ENCODE peak calls at places on chromosomes 12 and 14, in six cellular contexts. S is adipocyte, G is uterus, J is PC-3, B is BE2C, X is testis. L is an unnamed sample.
A peak's percentile ranks its signal among the peaks of the same experiment; 100 is the strongest.

GRCh38 chr12:10001141-10001778 is 2.3 kb upstream of the CLEC1B start:
- DNase-seq in B (no peak), G (no peak), J (no peak), X (no peak), S (peak; percentile 16), L (no peak)

GRCh38 chr12:130351331-130351730 is 13.6 kb downstream of the PIWIL1 start:
- DNase-seq in S (no peak), B (no peak), G (no peak), X (no peak), J (no peak), L (no peak)

GRCh38 chr12:49420556-49420955 is 53.3 kb downstream of the SPATS2 start:
- DNase-seq in B (no peak), J (no peak), S (no peak), G (no peak), X (no peak), L (no peak)

GRCh38 chr12:46437411-46437810 is 64.8 kb upstream of the SLC38A2 start:
- DNase-seq in J (no peak), S (no peak), G (no peak), B (no peak), X (no peak), L (no peak)

GRCh38 chr12:109393437-109394345 is 46.0 kb downstream of the MYO1H start:
- DNase-seq in B (peak; percentile 44), S (peak; percentile 90), X (peak; percentile 67), G (peak; percentile 30), J (peak; percentile 85), L (peak; percentile 10)

GRCh38 chr14:50399251-50400032 is 2.8 kb upstream of the CDKL1 start:
- DNase-seq in J (peak; percentile 66), G (peak; percentile 38), S (peak; percentile 63), X (peak; percentile 32), B (peak; percentile 57), L (peak; percentile 44)

GRCh38 chr14:94975366-94975765 is 182.0 kb downstream of the DICER1 start:
- DNase-seq in X (no peak), B (no peak), G (no peak), J (no peak), S (no peak), L (no peak)

GRCh38 chr12:57176846-57177245 is 29.4 kb upstream of the LRP1-AS start:
- DNase-seq in G (no peak), S (no peak), B (no peak), X (no peak), J (peak; percentile 36), L (no peak)

GRCh38 chr14:65226824-65227604 is 124.7 kb upstream of the MAX start:
- DNase-seq in J (peak; percentile 94), G (no peak), B (no peak), S (peak; percentile 80), X (no peak), L (peak; percentile 39)

GRCh38 chr12:105671720-105672119 is 341.2 kb downstream of the C12orf75 start:
- DNase-seq in J (no peak), G (no peak), S (peak; percentile 44), B (no peak), X (no peak), L (no peak)

DNA sequence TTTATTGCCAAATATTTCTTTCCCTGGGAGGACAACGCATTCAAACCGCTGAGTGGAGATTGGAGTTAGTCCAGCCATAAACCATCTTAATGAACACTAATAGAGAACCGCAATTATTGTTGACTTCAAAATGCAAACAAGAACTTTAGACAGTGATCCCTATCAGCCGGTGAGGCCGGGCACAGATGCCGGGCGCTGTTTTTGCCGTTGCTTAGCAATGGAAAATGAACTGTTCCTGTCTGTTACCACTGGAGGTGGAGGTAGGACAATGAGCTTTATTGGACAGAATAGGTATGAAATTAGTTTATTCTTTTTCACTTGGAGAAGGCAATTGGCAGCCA is 216.8 kb downstream of the TTC8 start:
- DNase-seq in X (peak; percentile 40), S (no peak), G (no peak), J (peak; percentile 78), B (peak; percentile 73), L (peak; percentile 75)
- H3K4me3 ChIP-seq in X (peak overlapping the region; percentile 51), S (peak overlapping the region; percentile 71), G (peak overlapping the region; percentile 31), J (peak overlapping the region; percentile 66), B (peak overlapping the region; percentile 67), L (no peak overlapping the region)

DNA sequence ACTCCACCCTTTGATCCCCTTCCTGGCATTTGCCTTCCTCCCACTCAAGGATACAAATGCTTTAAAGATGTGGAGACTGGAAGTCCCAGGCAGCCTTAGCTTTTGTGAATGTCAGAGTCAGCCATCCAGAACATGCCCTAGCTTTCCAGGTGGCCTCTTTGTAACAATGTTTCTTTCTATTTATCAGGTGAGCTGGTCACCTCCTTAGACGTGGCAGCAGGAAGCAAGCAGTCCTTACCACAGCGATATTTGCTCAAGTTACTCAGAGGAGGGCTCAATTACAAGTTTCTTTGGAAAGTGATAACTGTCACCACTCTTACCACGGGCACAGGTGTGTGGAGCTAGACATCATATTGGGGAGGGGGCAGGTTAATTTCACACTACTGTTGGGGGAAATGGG is 4.8 kb downstream of the GALNT6 start:
- DNase-seq in B (no peak), X (no peak), J (peak; percentile 90), G (no peak), S (no peak), L (no peak)
- H3K4me1 ChIP-seq in B (peaks cover 30% of the 10 kb centered on the region), X (no peaks in the 10 kb centered on the region), J (peaks cover 95% of the 10 kb centered on the region), G (no peaks in the 10 kb centered on the region), S (peaks cover 14% of the 10 kb centered on the region), L (no peaks in the 10 kb centered on the region)

GRCh38 chr14:38255408-38255672 is 553 bp downstream of the CLEC14A start:
- DNase-seq in S (no peak), B (no peak), J (no peak), G (no peak), X (peak; percentile 15), L (peak; percentile 69)
- H3K4me3 ChIP-seq in S (peak overlapping the region; percentile 68), B (no peak overlapping the region), J (no peak overlapping the region), G (peak overlapping the region; percentile 38), X (peak overlapping the region; percentile 51), L (peak overlapping the region; percentile 23)

DNA sequence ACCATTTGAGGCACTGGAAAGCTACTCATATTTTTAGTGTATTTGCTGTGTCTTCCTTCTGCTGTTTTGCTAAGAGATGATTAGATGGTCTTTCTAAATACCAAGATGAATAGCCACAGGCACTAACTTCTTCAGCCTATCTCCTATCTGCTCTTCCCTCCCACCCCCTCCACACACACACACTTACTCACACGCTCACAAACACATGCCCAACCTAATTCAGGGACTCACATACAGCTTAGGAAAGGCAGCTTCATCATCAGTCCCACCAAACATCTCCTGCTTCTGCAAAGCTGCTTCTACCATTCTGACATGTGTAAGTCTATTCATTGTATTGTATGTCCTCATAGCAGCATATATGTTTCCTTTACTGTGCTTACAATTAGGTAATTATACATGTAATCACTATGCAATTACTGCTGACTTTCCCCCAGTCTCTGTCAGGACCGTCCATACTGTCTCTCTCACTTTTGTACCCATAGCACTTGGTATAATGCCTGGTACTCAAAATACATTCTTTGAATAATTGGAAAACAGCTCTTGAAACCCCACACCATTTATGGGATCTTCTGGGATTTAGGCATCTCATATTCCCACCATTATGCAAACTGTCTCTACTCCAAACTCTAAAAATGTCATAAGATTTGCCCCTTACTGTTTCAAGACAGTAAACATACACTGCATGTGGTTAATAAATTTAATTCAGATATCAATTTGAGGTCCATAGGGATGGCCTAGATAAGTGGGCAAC is 83.3 kb upstream of the HIF1A start:
- DNase-seq in G (no peak), X (no peak), J (no peak), B (no peak), S (peak; percentile 37), L (no peak)
- H3K4me1 ChIP-seq in G (no peaks in the 10 kb centered on the region), X (peaks cover 10% of the 10 kb centered on the region), J (peaks cover 42% of the 10 kb centered on the region), B (peaks cover 27% of the 10 kb centered on the region), S (peaks cover 57% of the 10 kb centered on the region), L (no peaks in the 10 kb centered on the region)

GRCh38 chr12:79547735-79548347 is 142.9 kb downstream of the PAWR start:
- DNase-seq in S (peak; percentile 85), X (peak; percentile 64), J (peak; percentile 91), G (no peak), B (peak; percentile 39), L (no peak)
- H3K4me3 ChIP-seq in S (no peak overlapping the region), X (no peak overlapping the region), J (peak overlapping the region; percentile 47), G (no peak overlapping the region), B (no peak overlapping the region), L (no peak overlapping the region)

GRCh38 chr14:76152333-76152681 is 585 bp downstream of the GPATCH2L start:
- DNase-seq in S (peak; percentile 95), G (peak; percentile 42), J (peak; percentile 80), B (peak; percentile 73), X (peak; percentile 62), L (peak; percentile 32)
- H3K4me1 ChIP-seq in S (peaks cover 46% of the 10 kb centered on the region), G (peaks cover 14% of the 10 kb centered on the region), J (peaks cover 51% of the 10 kb centered on the region), B (peaks cover 3% of the 10 kb centered on the region), X (peaks cover 22% of the 10 kb centered on the region), L (peaks cover 9% of the 10 kb centered on the region)

DNA sequence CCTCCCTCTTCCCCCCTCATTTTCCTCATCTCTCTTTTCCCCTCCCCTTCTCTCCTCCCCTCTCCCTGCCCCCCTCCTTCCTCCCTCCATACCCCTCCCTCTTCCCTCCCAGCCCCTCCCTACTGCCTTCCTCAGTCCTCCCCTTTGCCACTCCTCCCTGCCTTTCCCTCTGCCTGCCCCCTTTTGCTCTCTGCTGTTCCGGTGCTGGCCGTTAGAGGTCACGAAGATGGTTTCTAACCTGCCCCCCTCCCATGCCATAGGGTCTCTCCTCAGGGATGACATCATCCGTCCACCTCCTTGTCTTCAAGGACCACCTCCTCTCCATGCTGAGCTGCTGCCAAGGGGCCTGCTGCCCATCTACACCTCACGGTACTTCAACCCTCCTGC is 2.5 kb downstream of the MEG3 start:
- DNase-seq in S (no peak), G (no peak), X (no peak), B (peak; percentile 60), J (no peak), L (peak; percentile 17)
- H3K4me3 ChIP-seq in S (no peak overlapping the region), G (no peak overlapping the region), X (no peak overlapping the region), B (peak overlapping the region; percentile 92), J (no peak overlapping the region), L (no peak overlapping the region)

GRCh38 chr14:76963366-76963765 is 65.1 kb downstream of the IRF2BPL start:
- DNase-seq in J (no peak), B (no peak), G (no peak), S (no peak), X (no peak), L (no peak)

GRCh38 chr14:76958975-76959710 is 69.4 kb downstream of the IRF2BPL start:
- DNase-seq in G (no peak), X (no peak), B (peak; percentile 80), S (peak; percentile 70), J (peak; percentile 57), L (no peak)

GRCh38 chr14:76964695-76965094 is 63.8 kb downstream of the IRF2BPL start:
- DNase-seq in S (no peak), J (no peak), G (no peak), X (no peak), B (no peak), L (no peak)

GRCh38 chr14:76962303-76962660 is 66.2 kb downstream of the IRF2BPL start:
- DNase-seq in B (no peak), S (peak; percentile 51), J (no peak), X (no peak), G (no peak), L (no peak)

DNA sequence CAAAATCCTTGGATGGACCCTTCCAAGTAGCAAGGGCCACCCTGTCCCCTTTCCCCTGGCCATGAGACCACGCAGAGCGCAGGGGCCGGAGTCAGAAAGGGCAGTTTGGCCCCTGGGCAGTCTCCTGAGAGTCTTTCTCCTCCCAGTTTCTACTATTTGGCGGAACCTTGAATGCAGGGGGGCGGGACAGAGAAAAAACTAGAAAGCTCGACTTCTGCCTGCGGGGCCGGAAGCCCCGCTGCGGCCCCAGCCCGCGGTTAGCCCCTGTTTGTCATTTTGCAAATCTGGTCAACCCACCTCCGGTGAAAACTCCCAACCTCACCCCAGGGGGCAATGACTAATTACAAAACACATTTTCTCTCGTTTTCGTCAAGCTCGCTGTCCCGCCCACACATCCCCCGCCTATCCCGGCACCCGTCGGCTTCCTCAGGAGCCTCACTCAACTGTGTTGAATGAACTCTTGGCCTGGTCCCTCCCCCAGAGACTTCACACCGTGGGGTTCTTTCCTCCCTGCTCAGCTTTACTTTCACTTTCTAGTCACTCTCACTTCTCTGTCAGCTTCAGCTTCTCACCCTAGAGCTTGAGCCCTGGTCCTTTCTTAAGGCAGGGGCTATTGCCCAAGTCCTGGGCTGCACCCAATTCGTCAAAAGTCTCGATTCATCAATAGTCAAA is 66.7 kb downstream of the IRF2BPL start:
- DNase-seq in G (peak; percentile 84), S (peak; percentile 86), B (peak; percentile 49), J (peak; percentile 99), X (peak; percentile 88), L (no peak)
- H3K4me1 ChIP-seq in G (no peaks in the 10 kb centered on the region), S (peaks cover 26% of the 10 kb centered on the region), B (peaks cover 40% of the 10 kb centered on the region), J (peaks cover 54% of the 10 kb centered on the region), X (peaks cover 25% of the 10 kb centered on the region), L (peaks cover 23% of the 10 kb centered on the region)